ENCODE peak calls at places on chromosomes 5 and 9, in four cellular contexts. One of them, this sample, is unnamed.

GRCh38 chr9:124054671-124055212 is 43.2 kb downstream of the LHX2 start:
- DNase-seq in pancreas: no peak
- DNase-seq in ascending aorta: no peak
- DNase-seq in ovary: no peak
- DNase-seq in this sample: peak; percentile 82

GRCh38 chr9:3511537-3511936 is 14.3 kb downstream of the RFX3 start:
- DNase-seq in pancreas: no peak
- DNase-seq in ascending aorta: no peak
- DNase-seq in ovary: no peak
- DNase-seq in this sample: no peak

GRCh38 chr9:71742703-71743102 is 25.6 kb downstream of the CEMIP2 start:
- DNase-seq in pancreas: no peak
- DNase-seq in ascending aorta: no peak
- DNase-seq in ovary: no peak
- DNase-seq in this sample: no peak

GRCh38 chr5:181153814-181154213 is 6.4 kb downstream of the OR2V2 start:
- DNase-seq in pancreas: no peak
- DNase-seq in ascending aorta: no peak
- DNase-seq in ovary: no peak
- DNase-seq in this sample: no peak

GRCh38 chr5:73354406-73354805 is 94.2 kb downstream of the FOXD1 start:
- DNase-seq in pancreas: no peak
- DNase-seq in ascending aorta: no peak
- DNase-seq in ovary: no peak
- DNase-seq in this sample: no peak

GRCh38 chr9:34291019-34291418 is 38.0 kb downstream of the KIF24 start:
- DNase-seq in pancreas: no peak
- DNase-seq in ascending aorta: no peak
- DNase-seq in ovary: no peak
- DNase-seq in this sample: no peak

GRCh38 chr5:43603535-43604363 is 769 bp downstream of the NNT start:
- DNase-seq in pancreas: peak; percentile 79
- DNase-seq in ascending aorta: peak; percentile 86
- DNase-seq in ovary: peak; percentile 35
- DNase-seq in this sample: peak; percentile 59

GRCh38 chr9:121073038-121073437 is 1.7 kb upstream of the CNTRL start:
- DNase-seq in pancreas: no peak
- DNase-seq in ascending aorta: peak; percentile 85
- DNase-seq in ovary: peak; percentile 41
- DNase-seq in this sample: no peak

GRCh38 chr9:13322828-13323550 is 43.5 kb upstream of the MPDZ start:
- DNase-seq in pancreas: no peak
- DNase-seq in ascending aorta: no peak
- DNase-seq in ovary: no peak
- DNase-seq in this sample: no peak

GRCh38 chr5:16737620-16738364 is 121.0 kb upstream of the RETREG1 start:
- DNase-seq in pancreas: no peak
- DNase-seq in ascending aorta: no peak
- DNase-seq in ovary: no peak
- DNase-seq in this sample: no peak

GRCh38 chr9:88745281-88746001 is 210.5 kb downstream of the NXNL2 start:
- DNase-seq in pancreas: no peak
- DNase-seq in ascending aorta: no peak
- DNase-seq in ovary: no peak
- DNase-seq in this sample: no peak

GRCh38 chr9:69758981-69759477 is 782 bp downstream of the PTAR1 start:
- DNase-seq in pancreas: no peak
- DNase-seq in ascending aorta: no peak
- DNase-seq in ovary: no peak
- DNase-seq in this sample: no peak

GRCh38 chr5:34674226-34674625 is 18.1 kb downstream of the RAI14 start:
- DNase-seq in pancreas: no peak
- DNase-seq in ascending aorta: peak; percentile 72
- DNase-seq in ovary: no peak
- DNase-seq in this sample: no peak

GRCh38 chr9:27005491-27005890 is at the start of gene LRRC19:
- DNase-seq in pancreas: no peak
- DNase-seq in ascending aorta: no peak
- DNase-seq in ovary: no peak
- DNase-seq in this sample: no peak

GRCh38 chr5:10036136-10036535 is 213.6 kb downstream of the ATPSCKMT start:
- DNase-seq in pancreas: no peak
- DNase-seq in ascending aorta: no peak
- DNase-seq in ovary: no peak
- DNase-seq in this sample: no peak

GRCh38 chr9:84139296-84140100 is 158.9 kb downstream of the RMI1 start:
- DNase-seq in pancreas: no peak
- DNase-seq in ascending aorta: no peak
- DNase-seq in ovary: peak; percentile 61
- DNase-seq in this sample: no peak

GRCh38 chr5:95153581-95153980 is 131.3 kb downstream of the MCTP1 start:
- DNase-seq in pancreas: no peak
- DNase-seq in ascending aorta: no peak
- DNase-seq in ovary: no peak
- DNase-seq in this sample: no peak

GRCh38 chr5:11719888-11720481 is 184.3 kb downstream of the CTNND2 start:
- DNase-seq in pancreas: peak; percentile 25
- DNase-seq in ascending aorta: no peak
- DNase-seq in ovary: no peak
- DNase-seq in this sample: peak; percentile 11

GRCh38 chr5:157999696-158000095 is 140.8 kb upstream of the CLINT1 start:
- DNase-seq in pancreas: no peak
- DNase-seq in ascending aorta: no peak
- DNase-seq in ovary: no peak
- DNase-seq in this sample: no peak

GRCh38 chr5:15495026-15495425 is 5.0 kb upstream of the FBXL7 start:
- DNase-seq in pancreas: no peak
- DNase-seq in ascending aorta: no peak
- DNase-seq in ovary: no peak
- DNase-seq in this sample: no peak

GRCh38 chr9:69500925-69501324 is 171.2 kb downstream of the APBA1 start:
- DNase-seq in pancreas: no peak
- DNase-seq in ascending aorta: no peak
- DNase-seq in ovary: no peak
- DNase-seq in this sample: no peak

GRCh38 chr5:22044229-22044628 is 808.9 kb downstream of the CDH12 start:
- DNase-seq in pancreas: no peak
- DNase-seq in ascending aorta: no peak
- DNase-seq in ovary: no peak
- DNase-seq in this sample: no peak

GRCh38 chr9:34328500-34328982 is 527 bp downstream of the KIF24 start:
- DNase-seq in pancreas: no peak
- DNase-seq in ascending aorta: no peak
- DNase-seq in ovary: no peak
- DNase-seq in this sample: no peak

GRCh38 chr9:115997923-115998322 is 155.7 kb upstream of the PAPPA start:
- DNase-seq in pancreas: no peak
- DNase-seq in ascending aorta: no peak
- DNase-seq in ovary: no peak
- DNase-seq in this sample: no peak

GRCh38 chr9:32577316-32577715 is 4.4 kb upstream of the NDUFB6 start:
- DNase-seq in pancreas: no peak
- DNase-seq in ascending aorta: no peak
- DNase-seq in ovary: no peak
- DNase-seq in this sample: no peak

GRCh38 chr5:61139094-61139873 is 23.0 kb downstream of the SMIM15 start:
- DNase-seq in pancreas: no peak
- DNase-seq in ascending aorta: no peak
- DNase-seq in ovary: no peak
- DNase-seq in this sample: no peak
- TF ChIP-seq CTCF in pancreas: no peak
- TF ChIP-seq CTCF in ascending aorta: no peak
- TF ChIP-seq CTCF in ovary: no peak
- TF ChIP-seq CTCF in this sample: peak; percentile 13

DNA sequence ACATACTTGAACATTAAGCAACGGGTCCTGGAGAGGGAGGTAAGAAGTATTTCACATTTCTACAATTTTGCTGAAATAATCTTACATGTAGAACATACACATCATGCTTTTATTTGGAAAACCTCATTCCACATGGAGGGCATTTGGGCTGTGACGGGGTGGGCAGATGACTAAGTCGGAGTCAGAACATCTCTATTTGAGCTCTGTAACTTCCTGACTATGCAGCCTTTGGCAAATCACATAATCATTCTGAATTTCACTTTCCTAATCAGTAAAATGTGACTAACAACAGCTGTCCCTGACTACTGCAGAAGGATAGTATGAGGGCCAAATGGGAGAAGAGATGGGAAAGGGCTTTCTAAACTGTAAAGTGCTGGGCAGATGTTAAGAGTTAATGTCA is 17.1 kb upstream of the IL6ST start:
- DNase-seq in pancreas: no peak
- DNase-seq in ascending aorta: no peak
- DNase-seq in ovary: no peak
- DNase-seq in this sample: no peak
- TF ChIP-seq CTCF in pancreas: no peak
- TF ChIP-seq CTCF in ascending aorta: no peak
- TF ChIP-seq CTCF in ovary: no peak
- TF ChIP-seq CTCF in this sample: no peak

DNA sequence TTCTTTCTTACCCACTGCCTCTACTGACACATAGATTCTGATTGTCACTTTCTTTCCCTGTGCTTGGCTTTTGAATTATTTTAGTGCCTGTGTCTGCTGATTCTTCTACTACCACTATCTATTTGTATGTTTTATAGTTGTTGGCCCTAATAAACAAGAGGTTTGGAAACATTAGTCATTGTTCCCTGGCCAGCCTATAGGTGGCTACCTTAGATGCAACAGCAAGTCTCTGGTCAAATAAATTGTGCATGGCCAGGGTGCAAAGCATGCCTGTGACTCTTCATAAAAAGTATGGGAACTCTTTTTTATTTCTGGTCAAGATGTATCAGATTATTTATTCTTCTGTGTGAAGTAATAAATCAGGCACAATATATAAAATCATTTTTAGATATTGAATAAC is 124.4 kb downstream of the PLK2 start:
- DNase-seq in pancreas: no peak
- DNase-seq in ascending aorta: no peak
- DNase-seq in ovary: no peak
- DNase-seq in this sample: no peak
- TF ChIP-seq CTCF in pancreas: no peak
- TF ChIP-seq CTCF in ascending aorta: no peak
- TF ChIP-seq CTCF in ovary: no peak
- TF ChIP-seq CTCF in this sample: no peak

DNA sequence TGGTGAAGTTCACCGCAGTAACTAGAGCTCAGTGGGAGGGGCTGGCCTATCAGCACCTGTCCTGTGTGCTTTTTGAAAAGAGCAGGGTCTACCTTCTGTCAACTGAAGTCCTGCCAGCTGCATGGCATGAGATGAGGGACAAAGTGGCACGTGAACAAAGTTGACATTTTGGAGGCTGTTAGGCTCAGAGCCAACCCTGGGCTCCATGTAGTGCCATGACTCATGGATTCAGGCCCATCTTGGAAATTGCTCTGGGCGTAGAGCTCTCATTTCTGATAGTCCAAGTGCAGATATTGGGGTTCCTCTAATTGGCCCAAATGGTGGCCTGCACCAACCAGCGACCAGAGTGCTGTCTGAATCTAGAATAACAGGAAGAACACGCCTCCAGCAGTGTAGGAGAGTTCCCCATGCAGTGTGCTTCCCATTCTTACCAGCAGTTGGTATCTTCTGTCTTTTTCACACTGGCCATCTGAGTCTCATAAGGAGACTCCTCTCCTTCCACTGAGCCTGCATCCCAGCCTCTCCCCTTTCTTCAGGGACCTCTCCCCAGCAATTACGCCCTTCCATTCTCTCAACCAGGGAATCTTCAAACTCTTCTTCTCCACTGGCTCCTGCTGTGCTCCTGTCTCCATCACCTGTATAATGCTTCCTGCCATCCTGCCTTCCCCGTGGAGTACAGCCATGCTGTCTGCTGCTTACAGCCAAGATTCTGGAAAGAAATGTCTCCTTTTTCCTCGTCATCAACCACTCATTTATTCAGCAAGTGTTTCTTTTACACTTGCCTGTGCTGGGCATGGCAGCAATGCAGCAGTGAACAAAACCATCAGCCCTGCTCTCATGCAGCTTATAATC is 30.4 kb downstream of the IRF1 start:
- DNase-seq in pancreas: no peak
- DNase-seq in ascending aorta: no peak
- DNase-seq in ovary: no peak
- DNase-seq in this sample: no peak
- TF ChIP-seq CTCF in pancreas: no peak
- TF ChIP-seq CTCF in ascending aorta: no peak
- TF ChIP-seq CTCF in ovary: no peak
- TF ChIP-seq CTCF in this sample: no peak

This sample was measured in GM13977.